ENCODE peak calls at places on chromosomes 4 and X, in six cellular contexts. M is GM12864, L is NCI-H1092, B is T-helper 9 cell, N is stromal cell of bone marrow, F is dermis blood vessel endothelial cell. R is an unnamed sample.

GRCh38 chr4:58808817-58809216 is 1698.6 kb upstream of the IGFBP7 start:
- DNase-seq in M (no peak), L (no peak), B (no peak), N (no peak), F (no peak), R (no peak)

GRCh38 chrX:118062048-118062789 is 54.4 kb downstream of the KLHL13 start:
- DNase-seq in M (peak), L (no peak), B (no peak), N (no peak), F (no peak), R (peak)

GRCh38 chr4:31539279-31540074 is 819.3 kb downstream of the PCDH7 start:
- DNase-seq in M (no peak), L (no peak), B (no peak), N (no peak), F (no peak), R (no peak)

GRCh38 chr4:127732623-127733199 is 2.5 kb downstream of the SLC25A31 start:
- DNase-seq in M (peak), L (peak), B (no peak), N (peak), F (peak), R (peak)

GRCh38 chrX:13266641-13267420 is 53.0 kb downstream of the ATXN3L start:
- DNase-seq in M (no peak), L (no peak), B (no peak), N (peak), F (no peak), R (no peak)

GRCh38 chr4:112284662-112285411 is 867 bp downstream of the TIFA start:
- DNase-seq in M (no peak), L (no peak), B (no peak), N (no peak), F (peak), R (no peak)

GRCh38 chr4:89021678-89022077 is 35.3 kb downstream of the FAM13A start:
- DNase-seq in M (no peak), L (no peak), B (no peak), N (no peak), F (no peak), R (no peak)

GRCh38 chrX:24153796-24154189 is 4.3 kb downstream of the ZFX start:
- DNase-seq in M (no peak), L (no peak), B (no peak), N (no peak), F (peak), R (no peak)

GRCh38 chr4:40325406-40326019 is 9.6 kb upstream of the CHRNA9 start:
- DNase-seq in M (no peak), L (peak), B (peak), N (peak), F (peak), R (no peak)

GRCh38 chrX:11267311-11267910 is 25.8 kb upstream of the AMELX start:
- DNase-seq in M (no peak), L (no peak), B (no peak), N (no peak), F (no peak), R (no peak)

GRCh38 chr4:9968472-9968871 is 52.8 kb downstream of the SLC2A9 start:
- DNase-seq in M (no peak), L (no peak), B (no peak), N (no peak), F (no peak), R (no peak)

GRCh38 chrX:138775501-138775900 is 64.0 kb upstream of the FGF13 start:
- DNase-seq in M (no peak), L (no peak), B (no peak), N (peak), F (peak), R (no peak)

GRCh38 chr4:87209696-87210095 is 10.7 kb downstream of the KLHL8 start:
- DNase-seq in M (peak), L (no peak), B (no peak), N (no peak), F (no peak), R (peak)

GRCh38 chrX:68995780-68996551 is 167.1 kb downstream of the EFNB1 start:
- DNase-seq in M (no peak), L (no peak), B (no peak), N (no peak), F (peak), R (no peak)

GRCh38 chr4:144294211-144294610 is 153.7 kb upstream of the GYPA start:
- DNase-seq in M (no peak), L (no peak), B (no peak), N (no peak), F (no peak), R (no peak)

GRCh38 chr4:138181288-138181687 is 60.9 kb downstream of the SLC7A11 start:
- DNase-seq in M (no peak), L (no peak), B (no peak), N (no peak), F (no peak), R (no peak)

GRCh38 chrX:130826249-130826648 is 76.8 kb downstream of the ENOX2 start:
- DNase-seq in M (no peak), L (no peak), B (no peak), N (no peak), F (no peak), R (no peak)

GRCh38 chr4:151460434-151460833 is 51.5 kb downstream of the FHIP1A start:
- DNase-seq in M (no peak), L (no peak), B (no peak), N (no peak), F (no peak), R (no peak)

GRCh38 chr4:14403132-14403531 is 599.1 kb upstream of the CPEB2 start:
- DNase-seq in M (no peak), L (no peak), B (no peak), N (no peak), F (no peak), R (no peak)

GRCh38 chr4:88792268-88792781 is 94.7 kb upstream of the NAP1L5 start:
- DNase-seq in M (no peak), L (no peak), B (no peak), N (peak), F (no peak), R (peak)

GRCh38 chr4:143700420-143701352 is at the start of gene FREM3:
- DNase-seq in M (no peak), L (no peak), B (no peak), N (no peak), F (peak), R (peak)

GRCh38 chr4:101155368-101155767 is 192.0 kb downstream of the PPP3CA start:
- DNase-seq in M (no peak), L (no peak), B (no peak), N (peak), F (peak), R (no peak)

GRCh38 chrX:80229626-80230025 is 190.6 kb upstream of the TENT5D start:
- DNase-seq in M (no peak), L (no peak), B (no peak), N (no peak), F (no peak), R (no peak)

GRCh38 chr4:749771-750666 is 44.4 kb downstream of the PCGF3 start:
- DNase-seq in M (no peak), L (no peak), B (no peak), N (peak), F (peak), R (no peak)

GRCh38 chrX:1385824-1386223 is 6.1 kb downstream of the SLC25A6 start:
- DNase-seq in M (no peak), L (no peak), B (no peak), N (no peak), F (no peak), R (no peak)

GRCh38 chr4:17065821-17066220 is 167.4 kb upstream of the LDB2 start:
- DNase-seq in M (no peak), L (no peak), B (no peak), N (no peak), F (no peak), R (no peak)

GRCh38 chrX:104351173-104351769 is 96.5 kb upstream of the ESX1 start:
- DNase-seq in M (no peak), L (no peak), B (no peak), N (peak), F (peak), R (no peak)

GRCh38 chrX:97876697-97877407 is 993.1 kb downstream of the RPA4 start:
- DNase-seq in M (no peak), L (no peak), B (no peak), N (peak), F (no peak), R (no peak)